ENCODE peak calls at places on chromosomes 11 and 22, in four cellular contexts. One of them, this sample, is unnamed.

GRCh38 chr11:126586303-126586627 is 230.8 kb downstream of the ST3GAL4 start:
- DNase-seq in HCT116: no peak
- DNase-seq in nucleus accumbens: no peak
- DNase-seq in effector memory CD4-positive, alpha-beta T cell: no peak
- DNase-seq in this sample: no peak

GRCh38 chr22:30612789-30613188 is 5.8 kb downstream of the TCN2 start:
- DNase-seq in effector memory CD4-positive, alpha-beta T cell: no peak
- DNase-seq in HCT116: no peak
- DNase-seq in nucleus accumbens: no peak
- DNase-seq in this sample: no peak

GRCh38 chr22:19554834-19555404 is 30.7 kb upstream of the CLDN5 start:
- DNase-seq in effector memory CD4-positive, alpha-beta T cell: no peak
- DNase-seq in HCT116: peak
- DNase-seq in nucleus accumbens: no peak
- DNase-seq in this sample: no peak

GRCh38 chr11:122723576-122723975 is 68.1 kb downstream of the UBASH3B start:
- DNase-seq in nucleus accumbens: no peak
- DNase-seq in effector memory CD4-positive, alpha-beta T cell: no peak
- DNase-seq in HCT116: no peak
- DNase-seq in this sample: no peak

GRCh38 chr11:69000831-69001245 is 12.2 kb downstream of the MRGPRF start:
- DNase-seq in effector memory CD4-positive, alpha-beta T cell: no peak
- DNase-seq in nucleus accumbens: peak
- DNase-seq in HCT116: peak
- DNase-seq in this sample: no peak

GRCh38 chr11:59079089-59079488 is 7.0 kb upstream of the GLYATL1B start:
- DNase-seq in HCT116: no peak
- DNase-seq in nucleus accumbens: no peak
- DNase-seq in effector memory CD4-positive, alpha-beta T cell: no peak
- DNase-seq in this sample: no peak

GRCh38 chr11:1931326-1931725 is 11.8 kb downstream of the TNNT3 start:
- DNase-seq in nucleus accumbens: no peak
- DNase-seq in HCT116: no peak
- DNase-seq in effector memory CD4-positive, alpha-beta T cell: no peak
- DNase-seq in this sample: no peak

GRCh38 chr11:33256031-33256807 is 962 bp upstream of the HIPK3 start:
- DNase-seq in HCT116: no peak
- DNase-seq in nucleus accumbens: no peak
- DNase-seq in effector memory CD4-positive, alpha-beta T cell: no peak
- DNase-seq in this sample: no peak

GRCh38 chr11:69101100-69101791 is 52.5 kb downstream of the TPCN2 start:
- DNase-seq in HCT116: peak
- DNase-seq in effector memory CD4-positive, alpha-beta T cell: peak
- DNase-seq in nucleus accumbens: peak
- DNase-seq in this sample: peak